ENCODE peak calls at places on chromosomes 5 and 9, in five cellular contexts. X, D, W, R and Q are unnamed samples. For H3K4me1, the result is how much of the 10 kb centered on the place peaks cover.

GRCh38 chr5:123785160-123786001 is 273.4 kb downstream of the CSNK1G3 start:
- ATAC-seq in X (no peak), D (no peak), W (no peak), R (peak), Q (no peak)

GRCh38 chr9:101585740-101586139 is 9.0 kb downstream of the PPP3R2 start:
- ATAC-seq in X (no peak), D (no peak), W (no peak), R (no peak), Q (no peak)

GRCh38 chr9:76560481-76560891 is 101.5 kb downstream of the GCNT1 start:
- ATAC-seq in X (no peak), D (no peak), W (no peak), R (no peak), Q (no peak)

GRCh38 chr9:129471201-129472019 is 149.5 kb downstream of the C9orf50 start:
- ATAC-seq in X (no peak), D (peak), W (no peak), R (no peak), Q (no peak)

GRCh38 chr5:40796487-40796889 is 1.7 kb downstream of the PRKAA1 start:
- ATAC-seq in X (no peak), D (no peak), W (no peak), R (no peak), Q (peak)

GRCh38 chr9:114098660-114099522 is at the start of gene KIF12:
- ATAC-seq in X (peak), D (peak), W (peak), R (peak), Q (no peak)

GRCh38 chr9:83701769-83702168 is 6.0 kb downstream of the UBQLN1 start:
- ATAC-seq in X (peak), D (no peak), W (no peak), R (no peak), Q (peak)

GRCh38 chr9:134960701-134961181 is 43.0 kb upstream of the FCN1 start:
- ATAC-seq in X (no peak), D (no peak), W (no peak), R (no peak), Q (no peak)

GRCh38 chr5:131328536-131329186 is 64.8 kb downstream of the CDC42SE2 start:
- ATAC-seq in X (peak), D (peak), W (peak), R (no peak), Q (no peak)

GRCh38 chr9:2567922-2568321 is 53.7 kb upstream of the VLDLR start:
- ATAC-seq in X (no peak), D (no peak), W (no peak), R (no peak), Q (no peak)

GRCh38 chr5:101943784-101944183 is 352.3 kb downstream of the SLCO4C1 start:
- ATAC-seq in X (no peak), D (no peak), W (no peak), R (no peak), Q (no peak)

GRCh38 chr9:69719368-69719767 is 40.4 kb downstream of the PTAR1 start:
- ATAC-seq in X (no peak), D (no peak), W (no peak), R (no peak), Q (no peak)

GRCh38 chr9:123933401-123933800 is 3.5 kb upstream of the DENND1A start:
- ATAC-seq in X (peak), D (peak), W (peak), R (no peak), Q (no peak)

GRCh38 chr5:9358961-9359686 is 186.8 kb downstream of the SEMA5A start:
- ATAC-seq in X (no peak), D (no peak), W (no peak), R (no peak), Q (no peak)

GRCh38 chr5:146446861-146447733 is at the start of gene TCERG1:
- ATAC-seq in X (peak), D (peak), W (peak), R (peak), Q (peak)

GRCh38 chr5:1312993-1313833 is 18.3 kb upstream of the TERT start:
- ATAC-seq in X (no peak), D (no peak), W (no peak), R (no peak), Q (no peak)

GRCh38 chr9:257957-258356 is 43.3 kb downstream of the DOCK8 start:
- ATAC-seq in X (no peak), D (no peak), W (no peak), R (no peak), Q (peak)

GRCh38 chr5:6899215-6899614 is 186.0 kb downstream of the TENT4A start:
- ATAC-seq in X (no peak), D (no peak), W (no peak), R (no peak), Q (no peak)

GRCh38 chr9:15246688-15247087 is 60.3 kb downstream of the TTC39B start:
- ATAC-seq in X (no peak), D (peak), W (no peak), R (no peak), Q (no peak)

GRCh38 chr9:14179449-14179848 is 134.5 kb downstream of the NFIB start:
- ATAC-seq in X (no peak), D (peak), W (no peak), R (no peak), Q (no peak)

GRCh38 chr9:27227192-27227591 is 69.8 kb downstream of the EQTN start:
- ATAC-seq in X (no peak), D (no peak), W (no peak), R (no peak), Q (no peak)

GRCh38 chr9:6305954-6306563 is 22.1 kb upstream of the TPD52L3 start:
- ATAC-seq in X (no peak), D (peak), W (peak), R (peak), Q (peak)

GRCh38 chr5:119275146-119275872 is 80.5 kb upstream of the TNFAIP8 start:
- ATAC-seq in X (no peak), D (no peak), W (no peak), R (no peak), Q (no peak)

GRCh38 chr5:62144395-62145022 is 161.5 kb upstream of the KIF2A start:
- ATAC-seq in X (no peak), D (no peak), W (no peak), R (no peak), Q (peak)

GRCh38 chr9:105172393-105172792 is 72.1 kb upstream of the SLC44A1 start:
- ATAC-seq in X (no peak), D (no peak), W (no peak), R (no peak), Q (no peak)

GRCh38 chr5:50968296-50969206 is 302.1 kb downstream of the PARP8 start:
- ATAC-seq in X (no peak), D (no peak), W (no peak), R (peak), Q (no peak)

GRCh38 chr5:139150359-139150999 is 47.7 kb downstream of the SIL1 start:
- ATAC-seq in X (no peak), D (no peak), W (no peak), R (no peak), Q (no peak)

GRCh38 chr5:35908814-35909213 is 29.6 kb downstream of the CAPSL start:
- ATAC-seq in X (no peak), D (no peak), W (no peak), R (no peak), Q (no peak)

GRCh38 chr5:113682497-113683136 is 169.1 kb downstream of the YTHDC2 start:
- ATAC-seq in X (no peak), D (peak), W (no peak), R (peak), Q (no peak)

GRCh38 chr9:124797343-124798103 is 20.6 kb downstream of the OLFML2A start:
- ATAC-seq in X (no peak), D (no peak), W (no peak), R (no peak), Q (peak)

GRCh38 chr5:16863380-16864007 is 72.6 kb downstream of the MYO10 start:
- ATAC-seq in X (peak), D (no peak), W (peak), R (no peak), Q (no peak)

GRCh38 chr9:117276444-117276843 is 138.4 kb downstream of the ASTN2 start:
- ATAC-seq in X (no peak), D (no peak), W (no peak), R (no peak), Q (no peak)

GRCh38 chr9:93902780-93903655 is 52.1 kb downstream of the BARX1 start:
- ATAC-seq in X (peak), D (no peak), W (no peak), R (no peak), Q (no peak)

GRCh38 chr9:134556531-134557068 is 85.0 kb upstream of the COL5A1 start:
- ATAC-seq in X (no peak), D (no peak), W (no peak), R (no peak), Q (no peak)

GRCh38 chr9:32423371-32423770 is 38.9 kb downstream of the ACO1 start:
- ATAC-seq in X (no peak), D (no peak), W (no peak), R (no peak), Q (no peak)

GRCh38 chr9:111986035-111986556 is 89.5 kb downstream of the UGCG start:
- ATAC-seq in X (no peak), D (no peak), W (no peak), R (no peak), Q (no peak)
- H3K4me1 ChIP-seq in X (under half), D (under half), W (under half), R (under half), Q (under half)

GRCh38 chr5:153520137-153520536 is 29.7 kb downstream of the GRIA1 start:
- ATAC-seq in X (no peak), D (no peak), W (no peak), R (peak), Q (no peak)

GRCh38 chr5:153523196-153523595 is 32.7 kb downstream of the GRIA1 start:
- ATAC-seq in X (no peak), D (no peak), W (no peak), R (no peak), Q (no peak)

GRCh38 chr5:153523831-153524230 is 33.4 kb downstream of the GRIA1 start:
- ATAC-seq in X (no peak), D (no peak), W (no peak), R (no peak), Q (peak)

GRCh38 chr5:153517105-153517700 is 26.7 kb downstream of the GRIA1 start:
- ATAC-seq in X (no peak), D (no peak), W (no peak), R (peak), Q (no peak)

GRCh38 chr5:153520952-153521351 is 30.5 kb downstream of the GRIA1 start:
- ATAC-seq in X (no peak), D (no peak), W (no peak), R (no peak), Q (no peak)
- H3K27ac ChIP-seq in X (no peak), D (no peak), W (no peak), R (no peak), Q (no peak)

DNA sequence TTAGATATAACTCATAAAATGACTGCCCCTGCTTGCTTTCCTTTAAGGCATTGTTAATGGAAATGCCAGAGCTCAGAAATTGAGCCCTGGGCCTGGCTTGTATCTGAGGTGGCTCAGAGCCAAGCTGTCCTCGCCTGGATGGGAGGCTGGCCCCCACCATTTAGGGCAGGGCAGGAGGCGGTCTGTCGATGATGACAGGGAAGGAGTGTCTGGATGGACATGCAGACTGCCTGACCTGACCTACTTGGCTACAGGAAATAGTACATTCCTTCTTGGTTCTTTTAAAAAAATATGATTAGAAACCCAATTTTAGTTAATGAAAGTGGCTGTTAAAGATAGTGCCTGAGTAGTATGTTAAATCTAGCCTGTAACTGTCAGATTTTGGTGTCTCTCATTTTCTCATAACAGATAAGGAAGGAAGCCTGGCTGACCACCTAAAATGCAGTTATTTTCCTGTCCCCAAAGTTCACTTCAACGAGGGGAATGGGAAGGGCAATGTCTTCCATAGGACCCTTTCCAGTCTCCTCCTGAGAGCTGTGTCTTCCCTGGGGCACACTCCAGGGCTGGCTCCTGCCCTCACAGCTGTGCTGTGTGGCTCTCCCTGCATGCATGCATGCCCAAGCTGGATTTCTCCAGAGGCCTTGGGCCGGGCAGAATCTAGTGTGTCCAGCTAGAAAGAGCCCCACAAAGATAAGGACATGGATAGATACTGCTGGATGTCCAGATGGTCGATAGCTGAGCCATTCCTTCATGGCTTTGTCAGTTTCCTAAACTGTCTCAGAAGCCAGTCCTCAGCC is 42.3 kb downstream of the MACROH2A1 start:
- ATAC-seq in X (no peak), D (no peak), W (no peak), R (no peak), Q (peak)
- TF ChIP-seq POLR2AphosphoS5 in X (no peak), D (no peak), W (no peak), R (no peak), Q (peak)

GRCh38 chr5:26009742-26010141 is 1028.6 kb downstream of the CDH9 start:
- ATAC-seq in X (peak), D (no peak), W (no peak), R (peak), Q (no peak)
- H3K4me1 ChIP-seq in X (under half), D (under half), W (under half), R (under half), Q (under half)

GRCh38 chr9:77597057-77597456 is 51.1 kb downstream of the GNA14 start:
- ATAC-seq in X (no peak), D (no peak), W (no peak), R (no peak), Q (no peak)

GRCh38 chr9:77600810-77601209 is 47.3 kb downstream of the GNA14 start:
- ATAC-seq in X (no peak), D (no peak), W (no peak), R (no peak), Q (no peak)

GRCh38 chr9:77598510-77598909 is 49.6 kb downstream of the GNA14 start:
- ATAC-seq in X (no peak), D (no peak), W (no peak), R (no peak), Q (peak)

GRCh38 chr9:77599492-77599891 is 48.6 kb downstream of the GNA14 start:
- ATAC-seq in X (no peak), D (no peak), W (no peak), R (no peak), Q (no peak)

GRCh38 chr9:77598961-77599360 is 49.2 kb downstream of the GNA14 start:
- ATAC-seq in X (no peak), D (no peak), W (no peak), R (no peak), Q (peak)
- H3K27ac ChIP-seq in X (no peak), D (no peak), W (no peak), R (no peak), Q (peak)

GRCh38 chr9:88535226-88535931 is 401 bp downstream of the NXNL2 start:
- ATAC-seq in X (peak), D (peak), W (no peak), R (peak), Q (peak)

GRCh38 chr9:88532320-88532719 is 2.7 kb upstream of the NXNL2 start:
- ATAC-seq in X (no peak), D (no peak), W (peak), R (peak), Q (no peak)

GRCh38 chr9:88533951-88534455 is 975 bp upstream of the NXNL2 start:
- ATAC-seq in X (peak), D (peak), W (peak), R (peak), Q (peak)

GRCh38 chr9:88535932-88536324 is 950 bp downstream of the NXNL2 start:
- ATAC-seq in X (no peak), D (no peak), W (no peak), R (peak), Q (no peak)

DNA sequence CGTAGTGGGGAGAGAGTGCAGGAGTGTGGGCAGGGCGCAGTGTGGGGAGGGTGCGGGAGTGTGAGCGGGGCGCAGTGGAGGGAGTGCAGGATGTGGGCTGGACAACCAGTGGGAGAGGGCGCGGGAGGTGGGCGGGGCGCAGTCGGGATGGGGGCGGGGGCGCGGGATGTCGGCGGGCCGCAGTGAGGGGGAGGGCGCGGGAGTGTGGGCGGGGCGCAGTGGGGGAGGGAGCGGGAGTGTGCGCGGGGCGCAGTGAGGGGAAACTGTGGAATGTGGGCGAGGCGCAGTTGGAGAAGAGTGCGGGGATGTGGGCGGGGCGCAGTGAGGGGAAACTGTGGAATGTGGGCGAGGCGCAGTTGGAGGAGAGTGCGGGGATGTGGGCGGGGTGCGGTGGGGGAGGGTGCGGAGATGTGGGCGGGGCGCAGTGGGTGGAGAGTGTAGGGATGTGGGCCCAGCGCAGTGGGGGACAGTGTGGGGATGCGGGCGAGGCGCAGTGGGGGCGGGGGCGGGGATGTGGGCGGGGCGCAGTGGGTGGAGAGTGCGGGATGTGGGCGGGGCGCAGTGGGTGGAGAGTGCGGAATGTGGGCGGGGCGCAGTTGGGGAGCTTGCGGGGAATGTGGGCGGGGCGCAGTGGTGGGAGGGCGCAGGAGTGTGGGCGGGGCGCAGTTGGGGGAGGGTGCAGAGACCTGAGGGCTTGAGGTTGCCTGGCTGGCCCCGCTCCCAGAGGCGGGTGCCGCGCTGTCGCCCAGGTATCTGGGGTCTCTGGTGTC is at the start of gene NXNL2:
- ATAC-seq in X (peak), D (peak), W (peak), R (peak), Q (peak)
- TF ChIP-seq POLR2AphosphoS5 in X (no peak), D (peak), W (no peak), R (peak), Q (no peak)

GRCh38 chr5:137194300-137194699 is 304.8 kb downstream of the SPOCK1 start:
- ATAC-seq in X (no peak), D (no peak), W (no peak), R (no peak), Q (no peak)
- H3K4me1 ChIP-seq in X (under half), D (under half), W (under half), R (under half), Q (under half)

GRCh38 chr5:74126294-74126693 is 500.3 kb downstream of the ARHGEF28 start:
- ATAC-seq in X (no peak), D (no peak), W (no peak), R (no peak), Q (no peak)
- H3K27ac ChIP-seq in X (no peak), D (no peak), W (no peak), R (no peak), Q (no peak)

DNA sequence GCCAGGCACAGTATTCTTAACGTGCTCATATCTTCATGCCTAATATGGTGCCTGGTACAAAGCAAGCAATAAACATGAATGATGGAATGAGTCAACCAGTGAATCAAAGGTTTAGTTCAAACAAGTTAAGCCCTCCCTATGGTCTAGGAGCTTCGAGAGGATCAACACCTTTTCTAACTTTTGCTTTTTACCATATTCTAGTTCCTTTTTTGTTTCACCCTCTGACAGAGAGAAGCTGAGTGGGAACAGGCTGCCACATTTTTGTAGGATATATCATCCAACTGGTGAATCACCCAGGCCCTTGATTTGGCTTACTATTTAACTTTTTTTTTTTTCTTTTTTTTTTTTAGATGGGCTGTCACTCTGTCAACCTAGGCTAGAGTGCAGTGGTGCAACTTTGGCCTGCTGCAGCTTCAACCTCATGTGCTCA is 39.3 kb upstream of the TNC start:
- ATAC-seq in X (no peak), D (peak), W (no peak), R (no peak), Q (peak)
- TF ChIP-seq POLR2AphosphoS5 in X (no peak), D (no peak), W (no peak), R (no peak), Q (peak)

DNA sequence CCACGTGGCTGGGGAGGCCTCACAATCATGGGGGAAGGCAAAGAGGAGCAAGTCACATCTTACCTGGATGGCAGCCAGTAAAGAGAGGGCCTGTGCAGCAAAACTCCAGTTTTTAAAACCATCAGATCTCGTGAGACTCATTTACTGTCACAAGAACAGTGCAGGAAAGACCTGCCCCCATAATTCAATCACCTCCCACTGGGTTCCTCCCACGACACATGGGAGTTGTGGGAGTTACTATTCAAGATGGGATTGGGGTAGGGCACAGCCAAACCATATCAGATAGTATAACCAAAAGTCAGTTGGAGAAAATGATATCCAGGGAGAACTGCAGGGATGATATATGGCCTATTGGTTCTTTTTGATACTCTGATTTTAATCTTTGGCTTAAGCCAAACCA is 10.0 kb upstream of the CAVIN4 start:
- ATAC-seq in X (no peak), D (no peak), W (no peak), R (no peak), Q (no peak)
- H3K4me1 ChIP-seq in X (under half), D (under half), W (under half), R (under half), Q (under half)